ENCODE peak calls at places on chromosomes 5 and 9, in eight cellular contexts. B is foreskin fibroblast, G is PC-3, Z is keratinocyte, F is progenitor cell of endocrine pancreas, R is uterus, V is body of pancreas, E is RWPE1. W is an unnamed sample.

GRCh38 chr5:177302354-177303110 is 987 bp downstream of the RAB24 start:
- DNase-seq in B (no peak), G (peak), Z (no peak), F (no peak), R (no peak), V (peak), E (no peak), W (no peak)

GRCh38 chr5:80414113-80414512 is 6.2 kb downstream of the ZFYVE16 start:
- DNase-seq in B (peak), G (no peak), Z (no peak), F (no peak), R (no peak), V (no peak), E (no peak), W (no peak)

GRCh38 chr5:68424799-68425537 is 209.4 kb downstream of the PIK3R1 start:
- DNase-seq in B (peak), G (peak), Z (no peak), F (no peak), R (no peak), V (no peak), E (peak), W (no peak)

GRCh38 chr5:42992035-42992570 is 48.0 kb downstream of the ANXA2R start:
- DNase-seq in B (peak), G (no peak), Z (no peak), F (no peak), R (peak), V (peak), E (no peak), W (no peak)

GRCh38 chr9:32526042-32526706 is at the start of gene RIGI:
- DNase-seq in B (peak), G (peak), Z (peak), F (peak), R (peak), V (peak), E (peak), W (peak)

GRCh38 chr9:71487046-71487445 is 281.3 kb downstream of the CEMIP2 start:
- DNase-seq in B (peak), G (no peak), Z (no peak), F (no peak), R (no peak), V (no peak), E (no peak), W (no peak)

GRCh38 chr5:135977375-135977928 is 22.7 kb upstream of the LECT2 start:
- DNase-seq in B (no peak), G (no peak), Z (peak), F (peak), R (no peak), V (peak), E (no peak), W (no peak)

GRCh38 chr5:149387081-149387611 is 8.1 kb upstream of the IL17B start:
- DNase-seq in B (no peak), G (no peak), Z (no peak), F (no peak), R (peak), V (no peak), E (no peak), W (no peak)

GRCh38 chr5:34682926-34683623 is 26.9 kb downstream of the RAI14 start:
- DNase-seq in B (no peak), G (peak), Z (peak), F (no peak), R (no peak), V (peak), E (no peak), W (no peak)

GRCh38 chr5:31847354-31847753 is 208.4 kb downstream of the PDZD2 start:
- DNase-seq in B (no peak), G (no peak), Z (no peak), F (no peak), R (no peak), V (no peak), E (no peak), W (no peak)

GRCh38 chr5:31846934-31847333 is 208.0 kb downstream of the PDZD2 start:
- DNase-seq in B (no peak), G (no peak), Z (no peak), F (no peak), R (no peak), V (no peak), E (no peak), W (no peak)

GRCh38 chr5:31845351-31845750 is 206.4 kb downstream of the PDZD2 start:
- DNase-seq in B (no peak), G (no peak), Z (no peak), F (no peak), R (no peak), V (no peak), E (no peak), W (no peak)

GRCh38 chr5:31844615-31845345 is 205.8 kb downstream of the PDZD2 start:
- DNase-seq in B (no peak), G (peak), Z (no peak), F (no peak), R (no peak), V (no peak), E (peak), W (no peak)
- TF ChIP-seq CTCF in B (no peak), G (peak), Z (peak), F (no peak), R (no peak), V (no peak), E (no peak), W (no peak)

GRCh38 chr5:139272471-139273321 is 20.8 kb upstream of the MATR3 start:
- DNase-seq in B (peak), G (no peak), Z (no peak), F (no peak), R (no peak), V (no peak), E (peak), W (no peak)

GRCh38 chr5:139271201-139272027 is 22.1 kb upstream of the MATR3 start:
- DNase-seq in B (peak), G (peak), Z (no peak), F (no peak), R (no peak), V (peak), E (no peak), W (no peak)

GRCh38 chr5:139275536-139276297 is 17.8 kb upstream of the MATR3 start:
- DNase-seq in B (no peak), G (peak), Z (no peak), F (no peak), R (no peak), V (no peak), E (peak), W (no peak)

GRCh38 chr5:139273322-139273571 is 20.3 kb upstream of the MATR3 start:
- DNase-seq in B (no peak), G (no peak), Z (no peak), F (no peak), R (no peak), V (no peak), E (peak), W (no peak)

DNA sequence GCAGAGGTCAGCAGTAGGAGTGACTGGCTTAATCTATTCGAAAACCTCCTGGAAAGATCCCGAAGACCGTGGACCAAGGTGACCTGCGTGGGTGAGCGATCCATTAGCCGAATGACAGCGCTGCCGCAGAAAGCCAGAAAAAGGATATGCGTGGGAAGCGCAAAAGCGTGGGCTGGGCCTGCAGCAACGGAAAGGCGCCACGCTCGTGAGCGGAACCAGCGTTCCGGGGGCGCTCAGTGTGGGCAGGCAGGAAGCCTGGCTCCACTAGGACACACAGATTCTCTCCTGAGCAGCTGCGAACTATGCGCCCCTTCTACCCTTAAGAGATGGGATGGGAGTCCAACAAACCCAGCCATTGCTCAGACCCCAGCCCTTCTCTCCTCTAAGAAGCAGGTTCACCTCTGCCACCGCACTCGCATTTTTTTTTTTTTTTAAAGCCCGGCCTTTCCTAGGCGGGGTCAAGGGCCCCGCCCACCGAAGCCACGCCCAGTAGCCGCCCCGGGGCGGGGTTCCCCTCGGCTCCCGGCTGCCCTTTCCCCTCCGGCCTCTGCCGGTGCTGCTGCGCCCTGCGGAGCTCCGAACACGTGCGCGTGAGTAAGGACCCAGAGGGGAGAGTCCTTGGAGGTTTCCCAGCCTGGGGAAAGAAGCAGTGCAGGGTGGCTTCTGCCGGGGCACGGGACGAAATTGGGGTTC is 19.8 kb upstream of the MATR3 start:
- DNase-seq in B (peak), G (peak), Z (peak), F (peak), R (peak), V (peak), E (peak), W (no peak)
- TF ChIP-seq CTCF in B (no peak), G (no peak), Z (no peak), F (peak), R (peak), V (peak), E (no peak), W (peak)

GRCh38 chr9:133787749-133788015 is 49.5 kb upstream of the SARDH start:
- DNase-seq in B (no peak), G (no peak), Z (no peak), F (no peak), R (no peak), V (no peak), E (peak), W (peak)
- TF ChIP-seq CTCF in B (no peak), G (no peak), Z (no peak), F (no peak), R (no peak), V (no peak), E (no peak), W (no peak)

GRCh38 chr5:123120197-123120596 is 31.2 kb downstream of the PRDM6 start:
- DNase-seq in B (no peak), G (no peak), Z (no peak), F (no peak), R (no peak), V (no peak), E (peak), W (no peak)
- TF ChIP-seq CTCF in B (peak), G (peak), Z (peak), F (peak), R (no peak), V (peak), E (peak), W (peak)

GRCh38 chr5:11719888-11720481 is 184.3 kb downstream of the CTNND2 start:
- DNase-seq in B (no peak), G (peak), Z (no peak), F (peak), R (no peak), V (peak), E (peak), W (no peak)
- TF ChIP-seq CTCF in B (no peak), G (peak), Z (peak), F (peak), R (no peak), V (peak), E (peak), W (peak)

GRCh38 chr9:77604316-77604715 is 43.8 kb downstream of the GNA14 start:
- DNase-seq in B (no peak), G (no peak), Z (no peak), F (no peak), R (no peak), V (no peak), E (no peak), W (no peak)
- TF ChIP-seq CTCF in B (no peak), G (no peak), Z (no peak), F (no peak), R (no peak), V (no peak), E (no peak), W (no peak)

GRCh38 chr9:77763566-77763965 is 115.4 kb upstream of the GNA14 start:
- DNase-seq in B (no peak), G (no peak), Z (no peak), F (no peak), R (no peak), V (no peak), E (no peak), W (no peak)

GRCh38 chr9:77765781-77766259 is 117.7 kb upstream of the GNA14 start:
- DNase-seq in B (no peak), G (no peak), Z (no peak), F (no peak), R (no peak), V (no peak), E (no peak), W (no peak)

GRCh38 chr9:77766587-77766986 is 118.5 kb upstream of the GNA14 start:
- DNase-seq in B (no peak), G (no peak), Z (no peak), F (no peak), R (no peak), V (no peak), E (no peak), W (no peak)

GRCh38 chr9:77769246-77769645 is 121.1 kb upstream of the GNA14 start:
- DNase-seq in B (no peak), G (no peak), Z (no peak), F (no peak), R (no peak), V (no peak), E (no peak), W (no peak)

GRCh38 chr9:77764894-77765780 is 117.0 kb upstream of the GNA14 start:
- DNase-seq in B (peak), G (peak), Z (peak), F (no peak), R (no peak), V (no peak), E (no peak), W (no peak)
- TF ChIP-seq CTCF in B (peak), G (peak), Z (peak), F (peak), R (peak), V (peak), E (peak), W (peak)